ENCODE peak calls at places on chromosomes 12 and 14, in four cellular contexts. U is HCT116, C is GM12878, B is K562. V is an unnamed sample.

GRCh38 chr12:3218150-3218845 is 141.1 kb downstream of the TSPAN9 start:
- DNase-seq in U (no peak), C (no peak), B (no peak), V (no peak)

GRCh38 chr14:83779266-83779665 is 1750.7 kb upstream of the FLRT2 start:
- DNase-seq in U (no peak), C (no peak), B (no peak), V (no peak)

GRCh38 chr14:99389171-99389826 is 91.4 kb downstream of the SETD3 start:
- DNase-seq in U (peak), C (no peak), B (peak), V (peak)

GRCh38 chr14:103107941-103108748 is 13.6 kb downstream of the EXOC3L4 start:
- DNase-seq in U (no peak), C (no peak), B (peak), V (no peak)

GRCh38 chr14:33460119-33460518 is 490.8 kb downstream of the EGLN3 start:
- DNase-seq in U (no peak), C (no peak), B (no peak), V (no peak)

GRCh38 chr14:74981833-74982232 is 20.9 kb upstream of the EIF2B2 start:
- DNase-seq in U (no peak), C (no peak), B (no peak), V (no peak)

GRCh38 chr12:530308-530707 is 70.6 kb downstream of the B4GALNT3 start:
- DNase-seq in U (no peak), C (no peak), B (no peak), V (no peak)

GRCh38 chr12:101877816-101878811 is 734 bp downstream of the DRAM1 start:
- DNase-seq in U (no peak), C (no peak), B (peak), V (no peak)

GRCh38 chr12:12398026-12398859 is 41.4 kb downstream of the BORCS5 start:
- DNase-seq in U (no peak), C (no peak), B (no peak), V (no peak)

GRCh38 chr12:121124402-121125109 is 8.1 kb upstream of the P2RX7 start:
- DNase-seq in U (peak), C (no peak), B (no peak), V (no peak)

GRCh38 chr12:12015073-12015685 is 55.6 kb upstream of the BCL2L14 start:
- DNase-seq in U (no peak), C (no peak), B (no peak), V (no peak)

GRCh38 chr12:55797068-55797467 is 20.5 kb downstream of the SARNP start:
- DNase-seq in U (peak), C (no peak), B (peak), V (no peak)

GRCh38 chr12:26122681-26123481 is 2.0 kb downstream of the BHLHE41 start:
- DNase-seq in U (no peak), C (no peak), B (peak), V (no peak)

GRCh38 chr12:13559318-13559978 is 362.9 kb downstream of the EMP1 start:
- DNase-seq in U (peak), C (no peak), B (no peak), V (no peak)

GRCh38 chr12:20356048-20356447 is 12.3 kb upstream of the PDE3A start:
- DNase-seq in U (no peak), C (no peak), B (no peak), V (no peak)

GRCh38 chr12:109677323-109677722 is 36.3 kb upstream of the FAM222A start:
- DNase-seq in U (no peak), C (no peak), B (no peak), V (no peak)

GRCh38 chr14:60775296-60775695 is 40.7 kb downstream of the MNAT1 start:
- DNase-seq in U (no peak), C (no peak), B (no peak), V (no peak)

GRCh38 chr12:54394281-54394719 is 9.8 kb upstream of the ZNF385A start:
- DNase-seq in U (peak), C (no peak), B (peak), V (peak)

GRCh38 chr12:46710125-46710743 is 115.6 kb downstream of the SLC38A4 start:
- DNase-seq in U (no peak), C (no peak), B (no peak), V (no peak)
- TF ChIP-seq EGR1 in U (no peak), C (no peak), B (no peak), V (no peak)

GRCh38 chr12:71538807-71539206 is 99.2 kb downstream of the LGR5 start:
- DNase-seq in U (no peak), C (no peak), B (no peak), V (no peak)

GRCh38 chr12:71536939-71537622 is 97.5 kb downstream of the LGR5 start:
- DNase-seq in U (no peak), C (no peak), B (no peak), V (no peak)

GRCh38 chr12:71536279-71536938 is 96.8 kb downstream of the LGR5 start:
- DNase-seq in U (no peak), C (no peak), B (no peak), V (no peak)

GRCh38 chr12:71533703-71534102 is 94.1 kb downstream of the LGR5 start:
- DNase-seq in U (no peak), C (no peak), B (no peak), V (no peak)
- TF ChIP-seq EGR1 in U (no peak), C (no peak), B (no peak), V (no peak)

GRCh38 chr14:62030387-62030786 is 268.2 kb downstream of the SNAPC1 start:
- DNase-seq in U (no peak), C (no peak), B (no peak), V (no peak)

GRCh38 chr14:62027958-62028357 is 265.7 kb downstream of the SNAPC1 start:
- DNase-seq in U (no peak), C (no peak), B (no peak), V (no peak)

GRCh38 chr14:62029569-62029924 is 267.3 kb downstream of the SNAPC1 start:
- DNase-seq in U (no peak), C (peak), B (no peak), V (no peak)

DNA sequence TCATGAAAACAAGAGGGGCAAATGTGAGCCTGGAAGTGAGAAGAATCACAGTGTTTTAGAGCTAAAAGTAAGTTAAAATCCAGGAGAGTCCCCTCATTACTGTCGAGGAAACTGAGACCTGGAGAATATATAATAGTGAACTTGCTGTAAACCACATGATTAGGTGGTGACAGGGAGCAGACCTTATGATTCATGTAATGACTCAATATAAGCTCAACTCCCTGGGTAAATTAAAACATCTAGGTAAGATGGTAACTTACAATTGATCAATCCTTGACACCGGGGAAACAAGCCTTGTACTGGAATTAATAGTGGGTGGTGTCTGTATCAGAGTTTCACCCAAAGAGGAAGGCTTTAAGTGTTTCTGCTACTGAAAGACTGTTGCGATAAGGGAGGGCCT is 269.3 kb downstream of the SNAPC1 start:
- DNase-seq in U (no peak), C (no peak), B (no peak), V (no peak)
- TF ChIP-seq EGR1 in U (no peak), C (no peak), B (no peak), V (no peak)

GRCh38 chr12:93449277-93449676 is 7.5 kb upstream of the UBE2N start:
- DNase-seq in U (no peak), C (no peak), B (no peak), V (no peak)

GRCh38 chr12:93447555-93448265 is 6.0 kb upstream of the UBE2N start:
- DNase-seq in U (no peak), C (no peak), B (no peak), V (no peak)

GRCh38 chr12:93448796-93449195 is 7.0 kb upstream of the UBE2N start:
- DNase-seq in U (no peak), C (no peak), B (no peak), V (no peak)

GRCh38 chr12:93453633-93454032 is 11.9 kb upstream of the UBE2N start:
- DNase-seq in U (no peak), C (no peak), B (no peak), V (no peak)

DNA sequence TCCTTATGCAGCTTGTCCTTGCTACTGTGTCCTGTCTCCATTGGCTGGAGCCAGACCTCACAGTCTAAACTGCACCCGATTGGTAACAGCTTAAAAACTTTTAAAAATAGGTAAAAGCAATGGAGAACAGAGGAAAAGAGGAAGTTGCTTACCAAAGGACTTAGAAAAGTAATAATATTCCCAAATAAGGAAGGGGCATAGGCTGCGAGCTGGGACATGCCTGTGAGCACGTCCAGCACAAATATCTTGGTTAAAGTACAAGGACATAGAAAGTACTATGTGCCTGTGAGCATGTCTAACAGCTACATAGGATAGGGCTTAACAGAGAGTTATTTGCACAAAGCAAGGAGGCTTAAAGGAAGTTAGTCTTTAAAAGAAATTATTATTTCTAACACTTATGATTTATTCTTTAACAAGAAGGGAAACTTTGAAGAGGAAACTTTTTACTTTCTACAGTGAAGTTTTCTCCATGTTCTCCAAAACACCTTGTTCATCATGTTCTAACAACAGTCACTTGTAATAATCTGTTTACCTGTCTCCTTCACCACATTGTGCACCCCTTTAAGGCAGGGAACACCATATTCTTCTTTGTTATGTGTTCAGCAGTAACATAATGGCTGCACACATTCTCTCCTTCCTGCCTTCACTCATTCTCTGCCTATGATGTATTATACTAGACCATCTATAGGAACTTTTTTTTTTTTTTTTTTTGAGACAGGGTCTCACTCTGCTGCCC is 9.8 kb upstream of the UBE2N start:
- DNase-seq in U (no peak), C (no peak), B (no peak), V (no peak)
- TF ChIP-seq EGR1 in U (no peak), C (no peak), B (no peak), V (no peak)

GRCh38 chr14:104227806-104228205 is 89.4 kb downstream of the KIF26A start:
- DNase-seq in U (no peak), C (no peak), B (no peak), V (no peak)
- TF ChIP-seq EGR1 in U (no peak), C (no peak), B (no peak), V (no peak)

GRCh38 chr12:77382096-77382742 is 316.9 kb upstream of the E2F7 start:
- DNase-seq in U (no peak), C (no peak), B (no peak), V (no peak)
- TF ChIP-seq EGR1 in U (no peak), C (no peak), B (no peak), V (no peak)

DNA sequence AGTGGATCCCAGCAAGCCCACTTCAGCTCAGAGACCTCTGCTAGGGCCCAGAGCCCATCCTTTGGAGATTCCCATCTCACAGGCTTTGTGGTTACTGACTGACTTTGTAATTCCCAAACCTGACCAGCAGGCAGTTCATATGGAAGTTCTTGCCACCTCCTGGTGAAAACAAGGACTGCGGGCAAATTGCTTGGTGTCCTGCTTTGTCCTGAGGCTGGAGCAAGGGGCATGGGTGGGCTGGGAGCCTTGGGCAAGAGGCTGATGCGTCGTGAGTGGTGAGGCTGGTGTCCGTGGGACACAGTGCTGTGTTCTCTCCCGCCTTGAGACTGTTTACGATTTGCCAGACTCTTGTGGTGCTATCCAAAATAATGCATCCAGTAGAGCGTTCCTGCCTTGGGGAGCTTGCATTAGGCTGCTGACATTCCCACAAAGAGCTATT is 91.0 kb downstream of the LRRC74A start:
- DNase-seq in U (peak), C (no peak), B (peak), V (peak)
- TF ChIP-seq EGR1 in U (no peak), C (no peak), B (no peak), V (no peak)

GRCh38 chr14:55038708-55039107 is 11.7 kb downstream of the SOCS4 start:
- DNase-seq in U (no peak), C (no peak), B (no peak), V (no peak)
- TF ChIP-seq EGR1 in U (no peak), C (no peak), B (no peak), V (no peak)

GRCh38 chr12:27822076-27822712 is 42.2 kb upstream of the MANSC4 start:
- DNase-seq in U (peak), C (peak), B (no peak), V (no peak)
- TF ChIP-seq EGR1 in U (no peak), C (peak), B (no peak), V (no peak)

V was measured in H1.